ENCODE peak calls at places on chromosomes 13 and 19, in eight cellular contexts. I, G, S, Q, A, M, E and T are unnamed samples.

GRCh38 chr13:60629158-60629557 is 232.1 kb downstream of the TDRD3 start:
- DNase-seq in I (no peak), G (no peak), S (no peak), Q (no peak), E (no peak), A (no peak), M (no peak), T (no peak)

GRCh38 chr19:5953680-5954213 is 24.2 kb downstream of the RANBP3 start:
- DNase-seq in E (peak), S (no peak), M (no peak), Q (no peak), A (no peak), G (peak), I (no peak), T (no peak)

GRCh38 chr19:3061214-3062161 is 807 bp downstream of the TLE5 start:
- DNase-seq in I (no peak), S (peak), Q (no peak), E (no peak), A (peak), G (peak), M (no peak), T (no peak)

GRCh38 chr19:44587863-44588752 is 25.3 kb upstream of the IGSF23 start:
- DNase-seq in Q (no peak), A (peak), E (peak), I (peak), S (no peak), G (peak), M (peak), T (peak)

GRCh38 chr13:101556676-101557121 is 104.2 kb downstream of the ITGBL1 start:
- DNase-seq in M (no peak), E (peak), G (peak), A (peak), Q (no peak), S (no peak), I (no peak), T (peak)

GRCh38 chr13:48634631-48635030 is 19.1 kb upstream of the CYSLTR2 start:
- DNase-seq in A (no peak), G (no peak), Q (no peak), S (no peak), I (no peak), E (no peak), M (no peak), T (no peak)

GRCh38 chr13:82458169-82458568 is 1424.1 kb downstream of the SLITRK1 start:
- DNase-seq in I (no peak), G (no peak), S (no peak), E (no peak), Q (no peak), M (no peak), A (no peak), T (no peak)

GRCh38 chr13:20402881-20403280 is 122.8 kb downstream of the CRYL1 start:
- DNase-seq in E (no peak), A (no peak), S (no peak), M (no peak), G (no peak), I (no peak), Q (peak), T (no peak)

GRCh38 chr19:8334458-8335342 is 8.4 kb downstream of the KANK3 start:
- DNase-seq in M (no peak), S (peak), E (peak), I (no peak), G (peak), Q (no peak), A (peak), T (peak)

GRCh38 chr13:112968910-112969691 is at the start of gene MCF2L:
- DNase-seq in E (peak), I (peak), A (peak), G (peak), M (no peak), S (peak), Q (no peak), T (peak)

GRCh38 chr13:94674609-94675348 is 37.6 kb downstream of the SOX21 start:
- DNase-seq in A (peak), I (no peak), G (peak), S (no peak), M (peak), E (peak), Q (no peak), T (peak)

GRCh38 chr13:66347718-66348117 is 882.4 kb downstream of the PCDH9 start:
- DNase-seq in Q (no peak), S (no peak), M (peak), E (no peak), I (no peak), A (no peak), G (no peak), T (no peak)

GRCh38 chr13:64633948-64634347 is 2596.2 kb downstream of the PCDH9 start:
- DNase-seq in Q (no peak), M (no peak), G (no peak), S (no peak), A (no peak), I (no peak), E (peak), T (no peak)

GRCh38 chr13:90477194-90477593 is 870.3 kb upstream of the MIR17HG start:
- DNase-seq in G (no peak), A (peak), M (no peak), I (no peak), S (no peak), Q (no peak), E (no peak), T (no peak)

GRCh38 chr13:73076013-73076412 is 17.2 kb downstream of the KLF5 start:
- DNase-seq in I (no peak), Q (no peak), E (no peak), A (no peak), G (no peak), S (no peak), M (no peak), T (no peak)

GRCh38 chr19:14006766-14007562 is 844 bp upstream of the RFX1 start:
- DNase-seq in S (peak), M (no peak), Q (no peak), G (no peak), A (no peak), I (no peak), E (no peak), T (no peak)

GRCh38 chr13:25766576-25766975 is 285.2 kb downstream of the SHISA2 start:
- DNase-seq in Q (peak), E (no peak), M (no peak), I (no peak), S (no peak), G (no peak), A (no peak), T (no peak)

GRCh38 chr13:73967397-73968165 is 166.6 kb downstream of the KLF12 start:
- DNase-seq in G (no peak), Q (no peak), E (no peak), I (no peak), A (no peak), S (no peak), M (no peak), T (no peak)

DNA sequence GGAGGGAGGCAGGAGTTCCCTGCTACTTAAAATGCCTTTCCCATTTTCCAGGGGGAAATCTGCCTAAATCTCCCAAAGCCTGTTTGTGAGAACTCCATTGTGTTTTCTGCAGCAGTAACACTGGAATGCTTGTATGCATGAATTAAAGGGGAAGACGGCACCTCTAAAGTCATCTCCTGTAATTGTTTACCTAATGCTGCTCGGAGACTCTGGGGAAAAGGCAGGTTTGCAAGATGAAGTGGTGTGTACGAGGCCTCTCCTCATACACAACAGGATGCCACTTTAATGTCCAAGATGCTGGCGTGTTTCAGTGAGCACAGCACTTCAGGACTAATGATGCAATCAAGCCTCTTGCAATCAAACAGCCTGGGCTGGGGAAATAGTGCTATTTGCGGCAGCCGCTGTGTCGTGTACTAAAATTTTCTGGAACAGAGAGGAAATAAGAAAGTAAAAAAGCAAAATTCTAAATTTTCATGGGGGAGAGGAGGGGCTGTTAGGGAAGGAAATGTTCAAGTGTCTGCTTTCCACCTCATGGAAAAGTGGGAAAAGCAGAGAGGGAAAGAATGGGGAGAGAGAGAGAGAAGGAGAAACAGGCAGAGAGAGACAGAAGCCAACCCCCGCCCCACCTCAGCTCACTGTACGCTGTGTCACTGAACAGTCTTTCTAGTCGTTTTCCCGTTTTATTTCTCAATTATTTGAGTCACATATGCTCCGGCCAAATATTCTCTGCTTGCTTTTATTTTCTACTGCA is 32.9 kb downstream of the TSHZ3 start:
- DNase-seq in G (peak), A (peak), S (no peak), M (no peak), I (no peak), E (peak), Q (no peak), T (peak)
- H3K4me3 ChIP-seq in G (peak), A (peak), S (no peak), M (no peak), I (no peak), E (no peak), Q (peak), T (peak)

GRCh38 chr19:41161903-41162302 is 31.1 kb upstream of the CYP2S1 start:
- DNase-seq in I (no peak), A (no peak), E (peak), M (no peak), S (no peak), G (no peak), Q (no peak), T (no peak)

GRCh38 chr19:41159861-41160260 is 33.2 kb upstream of the CYP2S1 start:
- DNase-seq in A (no peak), S (no peak), I (no peak), Q (no peak), G (no peak), M (no peak), E (no peak), T (no peak)

GRCh38 chr19:41154060-41154459 is 39.0 kb upstream of the CYP2S1 start:
- DNase-seq in I (no peak), Q (no peak), G (no peak), M (no peak), S (no peak), E (no peak), A (no peak), T (no peak)

DNA sequence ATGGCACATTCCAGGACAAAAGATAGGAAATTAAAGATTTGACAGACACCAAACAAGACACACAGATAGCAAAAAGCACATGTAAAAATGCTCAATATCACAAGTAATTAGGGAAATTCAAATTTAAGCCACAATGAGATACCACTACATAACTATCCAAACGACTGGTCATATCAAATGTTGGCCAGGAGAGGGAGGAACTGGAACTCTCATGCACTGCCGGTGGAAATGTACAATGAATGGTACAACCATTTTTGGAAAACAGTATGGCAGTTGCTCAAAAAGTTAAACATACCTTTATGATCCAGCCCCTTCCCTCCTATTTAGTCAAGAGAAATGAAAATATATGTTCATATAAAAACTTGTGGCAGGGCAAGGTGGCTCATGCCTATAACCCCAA is 36.8 kb upstream of the CYP2S1 start:
- DNase-seq in A (no peak), M (no peak), Q (no peak), E (no peak), G (no peak), S (no peak), I (no peak), T (no peak)
- TF ChIP-seq CTCF in A (peak), M (no peak), Q (no peak), E (no peak), G (peak), S (peak), I (no peak), T (peak)

GRCh38 chr13:44278164-44278563 is 95.5 kb upstream of the SERP2 start:
- DNase-seq in A (peak), I (no peak), G (no peak), E (peak), M (no peak), S (no peak), Q (no peak), T (no peak)

GRCh38 chr13:44274838-44275237 is 98.8 kb upstream of the SERP2 start:
- DNase-seq in S (no peak), Q (no peak), G (no peak), I (no peak), A (no peak), E (no peak), M (no peak), T (peak)

GRCh38 chr13:44277459-44277858 is 96.2 kb upstream of the SERP2 start:
- DNase-seq in M (no peak), Q (no peak), S (no peak), E (no peak), I (no peak), G (no peak), A (no peak), T (no peak)

GRCh38 chr13:44273991-44274810 is 99.4 kb upstream of the SERP2 start:
- DNase-seq in A (peak), G (peak), Q (no peak), I (no peak), M (no peak), E (no peak), S (no peak), T (peak)

GRCh38 chr13:44276061-44276460 is 97.6 kb upstream of the SERP2 start:
- DNase-seq in Q (no peak), E (no peak), A (no peak), I (no peak), S (no peak), M (no peak), G (no peak), T (no peak)
- H3K4me3 ChIP-seq in Q (no peak), E (no peak), A (no peak), I (no peak), S (no peak), M (no peak), G (no peak), T (no peak)

DNA sequence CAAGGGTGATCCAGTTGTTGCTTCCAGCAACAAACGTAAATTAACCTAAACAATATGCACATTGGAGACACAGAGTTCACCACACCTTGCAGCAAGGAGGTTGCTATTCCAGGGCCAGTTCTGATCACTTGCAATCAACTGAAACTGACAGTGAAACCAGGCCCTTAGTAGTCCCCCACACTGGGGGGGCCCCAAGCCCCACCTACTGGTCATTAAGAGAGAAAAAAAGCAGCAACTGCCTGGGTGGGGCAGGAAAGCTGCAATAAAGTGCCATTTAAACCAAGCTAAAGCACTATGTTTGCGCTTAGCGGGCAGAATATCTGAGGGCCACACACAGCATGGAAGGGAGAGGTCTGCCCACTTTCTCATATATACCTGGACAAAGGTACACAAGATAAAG is 51.5 kb downstream of the ATP7B start:
- DNase-seq in I (no peak), A (no peak), E (no peak), Q (no peak), S (no peak), G (no peak), M (no peak), T (no peak)
- TF ChIP-seq CTCF in I (no peak), A (no peak), E (no peak), Q (no peak), S (no peak), G (no peak), M (no peak), T (no peak)

DNA sequence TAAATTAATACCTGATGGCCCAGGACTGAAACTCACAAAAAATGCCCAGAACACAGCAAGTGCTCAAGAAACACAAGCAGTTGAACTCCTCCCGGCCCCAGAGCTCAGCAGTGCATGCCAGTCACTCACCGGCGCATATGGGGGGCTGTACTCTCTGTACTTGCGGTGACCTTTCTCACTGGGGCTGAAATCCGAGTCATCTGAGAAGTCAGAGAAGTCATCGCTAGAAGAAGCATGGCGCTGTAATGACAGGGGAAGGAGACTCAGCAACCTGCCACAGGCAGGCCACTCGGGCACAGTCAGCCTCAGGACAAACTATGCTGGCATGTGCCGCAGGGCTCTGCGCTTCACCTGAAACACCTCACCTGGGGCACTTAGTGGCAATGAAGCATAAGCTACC is 19.7 kb downstream of the ZC3H4 start:
- DNase-seq in E (no peak), G (no peak), A (no peak), I (no peak), S (no peak), Q (no peak), M (no peak), T (no peak)
- H3K4me3 ChIP-seq in E (no peak), G (no peak), A (no peak), I (no peak), S (no peak), Q (no peak), M (no peak), T (no peak)

GRCh38 chr19:51610576-51610975 is 19.6 kb downstream of the SIGLEC5 start:
- DNase-seq in Q (no peak), I (no peak), M (no peak), E (no peak), A (no peak), S (no peak), G (no peak), T (no peak)
- TF ChIP-seq CTCF in Q (no peak), I (no peak), M (no peak), E (no peak), A (no peak), S (no peak), G (no peak), T (no peak)

DNA sequence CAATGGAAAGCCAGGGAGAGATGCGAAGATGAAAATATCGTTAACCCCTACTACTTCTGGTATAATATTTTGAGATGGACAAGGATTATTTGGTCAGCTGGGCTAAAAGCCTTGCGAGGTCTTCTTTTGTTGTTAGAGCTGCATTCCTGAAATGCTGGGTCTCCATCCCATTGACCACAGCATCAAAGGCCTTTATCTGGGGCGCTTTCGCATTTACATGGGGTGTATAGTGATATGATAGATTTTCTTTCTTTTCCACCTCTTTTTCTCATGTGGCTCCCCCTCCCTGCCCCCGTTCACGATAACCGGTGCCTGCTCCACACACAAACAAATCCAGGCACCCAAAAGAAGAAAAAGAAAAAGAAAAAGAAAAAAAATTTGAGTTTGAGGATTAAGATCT is 77.5 kb downstream of the ZNF536 start:
- DNase-seq in I (no peak), M (no peak), S (peak), Q (no peak), A (no peak), E (no peak), G (peak), T (no peak)
- H3K4me3 ChIP-seq in I (no peak), M (no peak), S (peak), Q (no peak), A (no peak), E (peak), G (peak), T (no peak)

GRCh38 chr19:30648321-30648720 is 276.1 kb downstream of the ZNF536 start:
- DNase-seq in E (no peak), A (no peak), Q (no peak), I (no peak), M (no peak), G (peak), S (no peak), T (no peak)
- TF ChIP-seq CTCF in E (no peak), A (no peak), Q (no peak), I (no peak), M (peak), G (peak), S (no peak), T (no peak)